ENCODE peak calls at places on chromosomes 3 and 15, in five cellular contexts. G is CD4-positive, CD25-positive, alpha-beta regulatory T cell; X is H7; Z is activated CD4-positive, alpha-beta T cell treated with anti-CD3 and anti-CD28 coated beads, Interleukin-2, amount 50 U/mL, for 4 hours; S is activated T-cell treated with anti-CD3 and anti-CD28 coated beads for 24 hours. F is an unnamed sample.

GRCh38 chr3:88195951-88196434 is 46.2 kb downstream of the C3orf38 start:
- DNase-seq in G (no peak), X (no peak), Z (no peak), S (no peak), F (no peak)

GRCh38 chr3:160402249-160403027 is 3.0 kb downstream of the SMC4 start:
- DNase-seq in G (no peak), X (no peak), Z (no peak), S (no peak), F (no peak)

GRCh38 chr3:142925140-142925539 is 36.3 kb upstream of the PCOLCE2 start:
- DNase-seq in G (no peak), X (no peak), Z (no peak), S (no peak), F (no peak)

GRCh38 chr15:68022061-68022460 is 32.1 kb upstream of the PIAS1 start:
- DNase-seq in G (no peak), X (no peak), Z (no peak), S (no peak), F (no peak)

GRCh38 chr3:172520332-172520831 is 2.8 kb downstream of the TNFSF10 start:
- DNase-seq in G (no peak), X (no peak), Z (no peak), S (no peak), F (no peak)

GRCh38 chr3:45552031-45552772 is 42.3 kb upstream of the LIMD1 start:
- DNase-seq in G (no peak), X (no peak), Z (no peak), S (no peak), F (no peak)

GRCh38 chr15:62625421-62626033 is 417.0 kb upstream of the TPM1 start:
- DNase-seq in G (no peak), X (no peak), Z (no peak), S (no peak), F (no peak)

GRCh38 chr3:22414239-22414638 is 663.2 kb upstream of the ZNF385D start:
- DNase-seq in G (no peak), X (no peak), Z (no peak), S (no peak), F (no peak)

F was measured in naive thymus-derived CD4-positive, alpha-beta T cell.